ENCODE peak calls at places on chromosomes 3 and 15, in five cellular contexts. One of them, this sample, is unnamed.

GRCh38 chr3:197306374-197307086 is 8.1 kb upstream of the DLG1 start:
- DNase-seq in fibroblast of lung: peak
- DNase-seq in adipocyte: peak
- DNase-seq in bronchial epithelial cell: peak
- DNase-seq in coronary artery: no peak
- DNase-seq in this sample: no peak

GRCh38 chr15:41890050-41890690 is 3.7 kb downstream of the SPTBN5 start:
- DNase-seq in fibroblast of lung: no peak
- DNase-seq in adipocyte: no peak
- DNase-seq in bronchial epithelial cell: no peak
- DNase-seq in coronary artery: no peak
- DNase-seq in this sample: no peak

GRCh38 chr3:99910752-99911151 is 93.1 kb downstream of the CMSS1 start:
- DNase-seq in fibroblast of lung: no peak
- DNase-seq in adipocyte: no peak
- DNase-seq in bronchial epithelial cell: no peak
- DNase-seq in coronary artery: no peak
- DNase-seq in this sample: no peak

GRCh38 chr15:98758224-98758623 is 109.9 kb downstream of the IGF1R start:
- DNase-seq in fibroblast of lung: no peak
- DNase-seq in adipocyte: no peak
- DNase-seq in bronchial epithelial cell: no peak
- DNase-seq in coronary artery: no peak
- DNase-seq in this sample: no peak

GRCh38 chr3:194197981-194198695 is 62.2 kb downstream of the HES1 start:
- DNase-seq in fibroblast of lung: no peak
- DNase-seq in adipocyte: no peak
- DNase-seq in bronchial epithelial cell: no peak
- DNase-seq in coronary artery: no peak
- DNase-seq in this sample: no peak

GRCh38 chr3:13050446-13050845 is 22.8 kb downstream of the IQSEC1 start:
- DNase-seq in fibroblast of lung: no peak
- DNase-seq in adipocyte: no peak
- DNase-seq in bronchial epithelial cell: no peak
- DNase-seq in coronary artery: no peak
- DNase-seq in this sample: no peak

GRCh38 chr3:63910873-63911272 is 1.3 kb downstream of the SCAANT1 start:
- DNase-seq in fibroblast of lung: peak
- DNase-seq in adipocyte: no peak
- DNase-seq in bronchial epithelial cell: peak
- DNase-seq in coronary artery: no peak
- DNase-seq in this sample: no peak

GRCh38 chr3:44862221-44862637 is 517 bp downstream of the TMEM42 start:
- DNase-seq in fibroblast of lung: peak
- DNase-seq in adipocyte: no peak
- DNase-seq in bronchial epithelial cell: peak
- DNase-seq in coronary artery: no peak
- DNase-seq in this sample: peak

GRCh38 chr3:12948891-12949711 is 107.7 kb upstream of the RPL32 start:
- DNase-seq in fibroblast of lung: peak
- DNase-seq in adipocyte: peak
- DNase-seq in bronchial epithelial cell: peak
- DNase-seq in coronary artery: no peak
- DNase-seq in this sample: peak

GRCh38 chr3:146218880-146219866 is 31.7 kb downstream of the PLSCR4 start:
- DNase-seq in fibroblast of lung: peak
- DNase-seq in adipocyte: peak
- DNase-seq in bronchial epithelial cell: peak
- DNase-seq in coronary artery: no peak
- DNase-seq in this sample: peak

GRCh38 chr3:151976211-151977050 is 103.0 kb downstream of the SUCNR1 start:
- DNase-seq in fibroblast of lung: peak
- DNase-seq in adipocyte: peak
- DNase-seq in bronchial epithelial cell: peak
- DNase-seq in coronary artery: no peak
- DNase-seq in this sample: peak

GRCh38 chr3:38610436-38610835 is 39.1 kb downstream of the SCN5A start:
- DNase-seq in fibroblast of lung: no peak
- DNase-seq in adipocyte: no peak
- DNase-seq in bronchial epithelial cell: no peak
- DNase-seq in coronary artery: no peak
- DNase-seq in this sample: no peak

GRCh38 chr3:124049203-124049748 is 57.4 kb upstream of the ROPN1 start:
- DNase-seq in fibroblast of lung: peak
- DNase-seq in adipocyte: no peak
- DNase-seq in bronchial epithelial cell: no peak
- DNase-seq in coronary artery: no peak
- DNase-seq in this sample: no peak

GRCh38 chr15:90881978-90882721 is 2.2 kb upstream of the FES start:
- DNase-seq in fibroblast of lung: no peak
- DNase-seq in adipocyte: no peak
- DNase-seq in bronchial epithelial cell: no peak
- DNase-seq in coronary artery: no peak
- DNase-seq in this sample: no peak

GRCh38 chr3:29195055-29195454 is 85.8 kb upstream of the RBMS3 start:
- DNase-seq in fibroblast of lung: peak
- DNase-seq in adipocyte: no peak
- DNase-seq in bronchial epithelial cell: peak
- DNase-seq in coronary artery: no peak
- DNase-seq in this sample: no peak
- H3K4me3 ChIP-seq in fibroblast of lung: no peak
- H3K4me3 ChIP-seq in adipocyte: no peak
- H3K4me3 ChIP-seq in bronchial epithelial cell: no peak
- H3K4me3 ChIP-seq in coronary artery: no peak
- H3K4me3 ChIP-seq in this sample: no peak

GRCh38 chr3:89353465-89353864 is 246.0 kb downstream of the EPHA3 start:
- DNase-seq in fibroblast of lung: peak
- DNase-seq in adipocyte: no peak
- DNase-seq in bronchial epithelial cell: peak
- DNase-seq in coronary artery: no peak
- DNase-seq in this sample: no peak
- H3K4me3 ChIP-seq in fibroblast of lung: no peak
- H3K4me3 ChIP-seq in adipocyte: no peak
- H3K4me3 ChIP-seq in bronchial epithelial cell: no peak
- H3K4me3 ChIP-seq in coronary artery: no peak
- H3K4me3 ChIP-seq in this sample: no peak

GRCh38 chr3:150373234-150373633 is 34.9 kb upstream of the TSC22D2 start:
- DNase-seq in fibroblast of lung: no peak
- DNase-seq in adipocyte: no peak
- DNase-seq in bronchial epithelial cell: no peak
- DNase-seq in coronary artery: no peak
- DNase-seq in this sample: no peak
- H3K4me3 ChIP-seq in fibroblast of lung: no peak
- H3K4me3 ChIP-seq in adipocyte: no peak
- H3K4me3 ChIP-seq in bronchial epithelial cell: no peak
- H3K4me3 ChIP-seq in coronary artery: no peak
- H3K4me3 ChIP-seq in this sample: no peak

DNA sequence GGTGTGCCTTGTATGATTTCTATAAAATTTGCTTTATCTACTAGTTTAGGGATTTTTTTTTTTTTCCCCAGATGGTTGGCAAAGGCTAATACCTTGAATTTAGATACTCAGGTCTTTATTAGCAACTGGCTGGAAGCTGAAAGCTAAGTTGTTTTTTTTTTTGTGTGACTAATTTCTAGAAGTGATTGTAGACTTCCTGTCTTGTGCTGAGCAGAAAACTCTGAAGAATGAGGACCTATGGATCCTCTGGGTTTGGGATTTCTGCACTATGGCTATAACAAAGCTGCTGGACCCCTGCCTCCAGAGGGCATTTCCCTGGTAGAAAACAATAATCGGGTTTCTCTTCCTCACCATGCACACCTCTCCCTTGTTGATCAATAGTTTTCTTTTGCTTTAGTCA is 10.0 kb downstream of the ARIH2 start:
- DNase-seq in fibroblast of lung: peak
- DNase-seq in adipocyte: no peak
- DNase-seq in bronchial epithelial cell: peak
- DNase-seq in coronary artery: no peak
- DNase-seq in this sample: no peak
- H3K4me3 ChIP-seq in fibroblast of lung: no peak
- H3K4me3 ChIP-seq in adipocyte: no peak
- H3K4me3 ChIP-seq in bronchial epithelial cell: no peak
- H3K4me3 ChIP-seq in coronary artery: no peak
- H3K4me3 ChIP-seq in this sample: no peak

GRCh38 chr3:37254316-37254715 is 79.9 kb upstream of the LRRFIP2 start:
- DNase-seq in fibroblast of lung: no peak
- DNase-seq in adipocyte: no peak
- DNase-seq in bronchial epithelial cell: no peak
- DNase-seq in coronary artery: no peak
- DNase-seq in this sample: no peak

GRCh38 chr3:37257581-37257980 is 83.2 kb upstream of the LRRFIP2 start:
- DNase-seq in fibroblast of lung: no peak
- DNase-seq in adipocyte: no peak
- DNase-seq in bronchial epithelial cell: no peak
- DNase-seq in coronary artery: no peak
- DNase-seq in this sample: no peak

GRCh38 chr3:37255990-37256308 is 81.6 kb upstream of the LRRFIP2 start:
- DNase-seq in fibroblast of lung: peak
- DNase-seq in adipocyte: no peak
- DNase-seq in bronchial epithelial cell: no peak
- DNase-seq in coronary artery: no peak
- DNase-seq in this sample: no peak

GRCh38 chr3:37259291-37259690 is 84.9 kb upstream of the LRRFIP2 start:
- DNase-seq in fibroblast of lung: no peak
- DNase-seq in adipocyte: no peak
- DNase-seq in bronchial epithelial cell: no peak
- DNase-seq in coronary artery: no peak
- DNase-seq in this sample: no peak

DNA sequence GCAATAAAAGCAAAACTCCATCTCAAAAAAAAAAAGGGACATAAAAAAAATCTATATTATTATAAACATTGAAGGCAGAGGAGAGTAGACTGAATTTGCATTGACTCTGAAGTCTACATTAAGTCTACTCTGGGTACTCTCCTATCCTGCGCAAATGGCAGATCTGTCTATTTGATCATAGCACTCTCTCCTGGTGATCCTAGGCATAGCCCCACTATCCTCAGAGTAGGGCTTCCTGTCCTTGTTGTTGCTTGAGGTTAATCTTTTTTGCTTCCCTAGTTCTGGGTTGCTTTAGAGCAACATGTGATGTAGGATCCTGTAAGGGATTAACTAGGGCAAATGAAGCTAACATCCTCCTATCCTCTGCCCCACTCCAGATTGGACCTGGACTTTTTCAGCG is 82.1 kb upstream of the LRRFIP2 start:
- DNase-seq in fibroblast of lung: no peak
- DNase-seq in adipocyte: no peak
- DNase-seq in bronchial epithelial cell: no peak
- DNase-seq in coronary artery: no peak
- DNase-seq in this sample: no peak
- H3K4me3 ChIP-seq in fibroblast of lung: no peak
- H3K4me3 ChIP-seq in adipocyte: no peak
- H3K4me3 ChIP-seq in bronchial epithelial cell: no peak
- H3K4me3 ChIP-seq in coronary artery: no peak
- H3K4me3 ChIP-seq in this sample: no peak

DNA sequence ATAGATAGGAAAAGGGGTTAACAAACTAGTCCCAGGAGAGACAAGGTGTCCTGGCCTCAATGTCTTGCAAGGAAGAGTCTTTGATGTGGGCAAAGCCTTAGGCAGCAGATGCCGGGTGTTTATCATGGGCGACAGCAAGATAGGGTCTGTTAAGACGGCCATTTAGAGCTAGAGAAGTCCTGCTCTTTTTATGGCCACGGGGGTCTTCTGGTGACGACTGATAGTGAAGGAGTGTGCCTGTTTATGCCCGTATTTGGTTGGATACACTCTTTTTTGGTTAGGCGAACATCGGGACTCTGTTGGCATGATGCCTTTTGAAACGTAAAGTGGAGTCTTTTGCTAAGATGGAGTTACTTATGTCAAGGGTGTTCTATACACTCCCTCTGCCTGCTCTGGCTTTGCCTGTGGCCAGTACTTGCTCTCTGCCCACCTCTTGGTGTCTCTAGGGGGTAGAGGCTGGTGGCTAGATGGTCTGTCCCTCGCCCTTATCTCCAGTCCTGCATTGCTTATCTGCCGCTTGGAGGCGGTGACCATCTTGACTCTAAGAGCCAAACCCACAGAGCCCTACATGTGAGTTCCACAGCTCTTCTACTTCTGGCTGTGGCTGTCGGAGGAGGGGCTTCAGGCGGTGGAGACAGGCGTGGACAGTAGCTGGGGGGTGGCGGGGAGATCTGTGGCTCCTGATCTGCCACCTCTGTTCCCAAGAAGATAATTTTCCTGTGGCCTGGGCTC is 55.8 kb upstream of the ZBTB38 start:
- DNase-seq in fibroblast of lung: no peak
- DNase-seq in adipocyte: no peak
- DNase-seq in bronchial epithelial cell: no peak
- DNase-seq in coronary artery: no peak
- DNase-seq in this sample: no peak
- H3K4me3 ChIP-seq in fibroblast of lung: peak
- H3K4me3 ChIP-seq in adipocyte: peak
- H3K4me3 ChIP-seq in bronchial epithelial cell: peak
- H3K4me3 ChIP-seq in coronary artery: peak
- H3K4me3 ChIP-seq in this sample: no peak